ENCODE peak calls at places on chromosomes 4 and X, in five cellular contexts. One of them, this sample, is unnamed.

GRCh38 chr4:140078366-140078765 is 75.6 kb downstream of the MAML3 start:
- DNase-seq in trophoblast cell: no peak
- DNase-seq in mesenchymal stem cell: peak
- DNase-seq in IMR-90: peak
- DNase-seq in neuronal stem cell: no peak
- DNase-seq in this sample: peak

GRCh38 chrX:107982356-107982755 is at the start of gene TEX13B:
- DNase-seq in trophoblast cell: no peak
- DNase-seq in mesenchymal stem cell: no peak
- DNase-seq in IMR-90: no peak
- DNase-seq in neuronal stem cell: no peak
- DNase-seq in this sample: no peak

GRCh38 chr4:139899346-139899745 is 233.7 kb downstream of the MGST2 start:
- DNase-seq in trophoblast cell: no peak
- DNase-seq in mesenchymal stem cell: no peak
- DNase-seq in IMR-90: no peak
- DNase-seq in neuronal stem cell: no peak
- DNase-seq in this sample: no peak

GRCh38 chr4:4260185-4260751 is 12.2 kb upstream of the TMEM128 start:
- DNase-seq in trophoblast cell: peak
- DNase-seq in mesenchymal stem cell: peak
- DNase-seq in IMR-90: peak
- DNase-seq in neuronal stem cell: no peak
- DNase-seq in this sample: peak

GRCh38 chrX:108439961-108440696 is 491 bp downstream of the COL4A5 start:
- DNase-seq in trophoblast cell: peak
- DNase-seq in mesenchymal stem cell: no peak
- DNase-seq in IMR-90: peak
- DNase-seq in neuronal stem cell: no peak
- DNase-seq in this sample: no peak

GRCh38 chrX:72305286-72306084 is at the start of gene CITED1:
- DNase-seq in trophoblast cell: peak
- DNase-seq in mesenchymal stem cell: peak
- DNase-seq in IMR-90: no peak
- DNase-seq in neuronal stem cell: peak
- DNase-seq in this sample: peak

GRCh38 chr4:119049342-119049741 is 86.3 kb upstream of the MYOZ2 start:
- DNase-seq in trophoblast cell: no peak
- DNase-seq in mesenchymal stem cell: no peak
- DNase-seq in IMR-90: peak
- DNase-seq in neuronal stem cell: no peak
- DNase-seq in this sample: no peak

GRCh38 chr4:6225469-6225868 is 25.1 kb upstream of the JAKMIP1 start:
- DNase-seq in trophoblast cell: peak
- DNase-seq in mesenchymal stem cell: peak
- DNase-seq in IMR-90: peak
- DNase-seq in neuronal stem cell: peak
- DNase-seq in this sample: peak

GRCh38 chrX:9467751-9468150 is 2.9 kb downstream of the TBL1X start:
- DNase-seq in trophoblast cell: no peak
- DNase-seq in mesenchymal stem cell: peak
- DNase-seq in IMR-90: peak
- DNase-seq in neuronal stem cell: no peak
- DNase-seq in this sample: peak

GRCh38 chr4:33883111-33883510 is 2361.2 kb downstream of the ARAP2 start:
- DNase-seq in trophoblast cell: no peak
- DNase-seq in mesenchymal stem cell: no peak
- DNase-seq in IMR-90: no peak
- DNase-seq in neuronal stem cell: no peak
- DNase-seq in this sample: no peak

GRCh38 chr4:845233-845835 is 19.4 kb upstream of the CPLX1 start:
- DNase-seq in trophoblast cell: no peak
- DNase-seq in mesenchymal stem cell: peak
- DNase-seq in IMR-90: peak
- DNase-seq in neuronal stem cell: no peak
- DNase-seq in this sample: no peak

GRCh38 chr4:140099993-140100392 is 54.0 kb downstream of the MAML3 start:
- DNase-seq in trophoblast cell: no peak
- DNase-seq in mesenchymal stem cell: no peak
- DNase-seq in IMR-90: peak
- DNase-seq in neuronal stem cell: no peak
- DNase-seq in this sample: no peak

GRCh38 chrX:153864561-153865320 is 21.2 kb downstream of the L1CAM start:
- DNase-seq in trophoblast cell: no peak
- DNase-seq in mesenchymal stem cell: no peak
- DNase-seq in IMR-90: no peak
- DNase-seq in neuronal stem cell: no peak
- DNase-seq in this sample: no peak

GRCh38 chrX:77447339-77448149 is at the start of gene FGF16:
- DNase-seq in trophoblast cell: no peak
- DNase-seq in mesenchymal stem cell: no peak
- DNase-seq in IMR-90: no peak
- DNase-seq in neuronal stem cell: no peak
- DNase-seq in this sample: peak

GRCh38 chr4:82984459-82984858 is 26.2 kb downstream of the LIN54 start:
- DNase-seq in trophoblast cell: no peak
- DNase-seq in mesenchymal stem cell: peak
- DNase-seq in IMR-90: peak
- DNase-seq in neuronal stem cell: no peak
- DNase-seq in this sample: no peak

GRCh38 chrX:12899506-12899905 is 6.9 kb upstream of the TLR8 start:
- DNase-seq in trophoblast cell: no peak
- DNase-seq in mesenchymal stem cell: no peak
- DNase-seq in IMR-90: no peak
- DNase-seq in neuronal stem cell: no peak
- DNase-seq in this sample: peak

GRCh38 chr4:24646777-24647460 is 62.6 kb upstream of the DHX15 start:
- DNase-seq in trophoblast cell: no peak
- DNase-seq in mesenchymal stem cell: no peak
- DNase-seq in IMR-90: no peak
- DNase-seq in neuronal stem cell: no peak
- DNase-seq in this sample: no peak

GRCh38 chr4:143344011-143344410 is 7.3 kb downstream of the GAB1 start:
- DNase-seq in trophoblast cell: no peak
- DNase-seq in mesenchymal stem cell: no peak
- DNase-seq in IMR-90: no peak
- DNase-seq in neuronal stem cell: no peak
- DNase-seq in this sample: no peak

GRCh38 chrX:124573458-124573857 is 227.1 kb downstream of the SH2D1A start:
- DNase-seq in trophoblast cell: no peak
- DNase-seq in mesenchymal stem cell: peak
- DNase-seq in IMR-90: no peak
- DNase-seq in neuronal stem cell: no peak
- DNase-seq in this sample: no peak

GRCh38 chrX:33970028-33970932 is 161.8 kb downstream of the FAM47A start:
- DNase-seq in trophoblast cell: no peak
- DNase-seq in mesenchymal stem cell: no peak
- DNase-seq in IMR-90: no peak
- DNase-seq in neuronal stem cell: no peak
- DNase-seq in this sample: no peak

GRCh38 chr4:64738240-64738639 is 329.0 kb upstream of the TECRL start:
- DNase-seq in trophoblast cell: no peak
- DNase-seq in mesenchymal stem cell: no peak
- DNase-seq in IMR-90: no peak
- DNase-seq in neuronal stem cell: no peak
- DNase-seq in this sample: peak
- H2BK120ac ChIP-seq in trophoblast cell: no peak
- H2BK120ac ChIP-seq in mesenchymal stem cell: no peak
- H2BK120ac ChIP-seq in IMR-90: no peak
- H2BK120ac ChIP-seq in neuronal stem cell: no peak
- H2BK120ac ChIP-seq in this sample: no peak

GRCh38 chr4:87035881-87036509 is 101.2 kb downstream of the AFF1 start:
- DNase-seq in trophoblast cell: no peak
- DNase-seq in mesenchymal stem cell: no peak
- DNase-seq in IMR-90: no peak
- DNase-seq in neuronal stem cell: no peak
- DNase-seq in this sample: no peak

GRCh38 chr4:87034527-87034926 is 99.7 kb downstream of the AFF1 start:
- DNase-seq in trophoblast cell: no peak
- DNase-seq in mesenchymal stem cell: no peak
- DNase-seq in IMR-90: no peak
- DNase-seq in neuronal stem cell: no peak
- DNase-seq in this sample: no peak

GRCh38 chr4:87031946-87032345 is 97.1 kb downstream of the AFF1 start:
- DNase-seq in trophoblast cell: no peak
- DNase-seq in mesenchymal stem cell: no peak
- DNase-seq in IMR-90: no peak
- DNase-seq in neuronal stem cell: no peak
- DNase-seq in this sample: no peak

GRCh38 chr4:87032884-87033533 is 98.2 kb downstream of the AFF1 start:
- DNase-seq in trophoblast cell: peak
- DNase-seq in mesenchymal stem cell: peak
- DNase-seq in IMR-90: peak
- DNase-seq in neuronal stem cell: no peak
- DNase-seq in this sample: no peak

DNA sequence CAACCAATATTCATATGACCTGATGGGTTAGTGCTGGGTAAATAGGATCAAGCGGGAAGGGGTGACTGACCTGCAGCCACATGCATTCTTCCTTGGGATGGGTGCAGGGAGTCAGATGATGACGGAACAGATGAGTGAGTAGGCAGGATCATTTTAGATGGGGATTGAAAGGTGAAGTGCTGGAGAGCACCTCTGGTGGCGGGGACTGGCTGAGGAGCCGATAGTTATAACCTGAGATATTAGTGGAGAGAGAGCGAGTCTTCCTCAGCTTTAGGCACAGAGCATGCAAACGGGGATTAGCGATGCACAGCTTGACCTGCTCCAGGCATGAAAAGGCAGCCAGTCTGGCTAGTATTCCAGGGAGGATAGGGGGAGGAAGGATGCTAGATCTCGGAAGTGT is 99.1 kb downstream of the AFF1 start:
- DNase-seq in trophoblast cell: no peak
- DNase-seq in mesenchymal stem cell: no peak
- DNase-seq in IMR-90: no peak
- DNase-seq in neuronal stem cell: no peak
- DNase-seq in this sample: peak
- H3K4me3 ChIP-seq in trophoblast cell: no peak
- H3K4me3 ChIP-seq in mesenchymal stem cell: no peak
- H3K4me3 ChIP-seq in IMR-90: no peak
- H3K4me3 ChIP-seq in neuronal stem cell: no peak
- H3K4me3 ChIP-seq in this sample: no peak

GRCh38 chr4:123419885-123420743 is 23.5 kb downstream of the SPRY1 start:
- DNase-seq in trophoblast cell: no peak
- DNase-seq in mesenchymal stem cell: no peak
- DNase-seq in IMR-90: no peak
- DNase-seq in neuronal stem cell: no peak
- DNase-seq in this sample: no peak
- H2BK120ac ChIP-seq in trophoblast cell: no peak
- H2BK120ac ChIP-seq in mesenchymal stem cell: no peak
- H2BK120ac ChIP-seq in IMR-90: peak
- H2BK120ac ChIP-seq in neuronal stem cell: peak
- H2BK120ac ChIP-seq in this sample: peak

DNA sequence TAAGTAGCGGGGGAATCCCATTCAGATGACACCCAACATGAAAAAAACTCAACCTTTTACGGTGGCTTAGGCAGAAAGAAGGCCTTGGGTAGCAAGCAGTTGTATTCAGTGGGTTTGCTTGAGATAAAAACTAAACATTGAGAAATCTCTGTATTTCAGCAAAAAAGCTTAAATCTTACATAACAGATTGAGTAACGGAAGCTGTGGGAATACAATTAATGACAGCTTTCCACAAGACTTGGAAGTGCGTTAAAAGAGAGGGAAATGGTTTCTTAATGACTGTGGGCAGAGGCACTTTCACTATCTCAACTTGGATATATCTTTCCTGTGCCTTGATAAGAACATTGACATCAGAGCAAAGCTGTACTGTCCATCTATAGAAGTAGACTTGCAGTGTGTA is 418.5 kb upstream of the HS3ST1 start:
- DNase-seq in trophoblast cell: no peak
- DNase-seq in mesenchymal stem cell: no peak
- DNase-seq in IMR-90: no peak
- DNase-seq in neuronal stem cell: no peak
- DNase-seq in this sample: no peak
- H3K4me3 ChIP-seq in trophoblast cell: no peak
- H3K4me3 ChIP-seq in mesenchymal stem cell: no peak
- H3K4me3 ChIP-seq in IMR-90: no peak
- H3K4me3 ChIP-seq in neuronal stem cell: no peak
- H3K4me3 ChIP-seq in this sample: no peak

GRCh38 chrX:101230636-101231035 is 11.1 kb downstream of the DRP2 start:
- DNase-seq in trophoblast cell: no peak
- DNase-seq in mesenchymal stem cell: peak
- DNase-seq in IMR-90: peak
- DNase-seq in neuronal stem cell: no peak
- DNase-seq in this sample: no peak

GRCh38 chrX:101229155-101229554 is 9.6 kb downstream of the DRP2 start:
- DNase-seq in trophoblast cell: no peak
- DNase-seq in mesenchymal stem cell: peak
- DNase-seq in IMR-90: peak
- DNase-seq in neuronal stem cell: no peak
- DNase-seq in this sample: no peak

GRCh38 chrX:101231080-101231479 is 11.5 kb downstream of the DRP2 start:
- DNase-seq in trophoblast cell: no peak
- DNase-seq in mesenchymal stem cell: no peak
- DNase-seq in IMR-90: no peak
- DNase-seq in neuronal stem cell: no peak
- DNase-seq in this sample: no peak

GRCh38 chrX:101237041-101237440 is 17.5 kb downstream of the DRP2 start:
- DNase-seq in trophoblast cell: no peak
- DNase-seq in mesenchymal stem cell: no peak
- DNase-seq in IMR-90: no peak
- DNase-seq in neuronal stem cell: no peak
- DNase-seq in this sample: no peak

DNA sequence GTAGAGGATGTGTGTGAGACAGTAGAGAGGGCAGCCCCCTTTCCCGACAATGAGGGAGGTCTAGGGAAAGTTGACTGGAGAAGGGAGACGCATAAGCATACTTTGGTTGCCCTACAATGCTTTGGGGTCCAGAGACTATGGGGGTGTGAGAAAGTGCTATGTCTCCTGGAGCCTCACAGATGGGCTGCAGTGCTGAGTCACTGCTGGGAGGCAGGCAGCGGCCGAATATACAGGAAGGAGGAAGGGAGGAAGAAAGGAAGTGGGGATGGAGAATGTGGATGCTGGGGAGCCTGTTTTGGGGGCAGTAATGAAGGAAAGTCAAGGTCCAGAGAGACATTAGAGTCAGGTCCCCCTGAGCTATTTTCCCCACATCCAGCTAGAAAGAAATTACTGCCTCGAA is 12.7 kb downstream of the DRP2 start:
- DNase-seq in trophoblast cell: no peak
- DNase-seq in mesenchymal stem cell: no peak
- DNase-seq in IMR-90: peak
- DNase-seq in neuronal stem cell: no peak
- DNase-seq in this sample: no peak
- H2BK120ac ChIP-seq in trophoblast cell: no peak
- H2BK120ac ChIP-seq in mesenchymal stem cell: no peak
- H2BK120ac ChIP-seq in IMR-90: peak
- H2BK120ac ChIP-seq in neuronal stem cell: no peak
- H2BK120ac ChIP-seq in this sample: no peak

This sample was measured in mesendoderm.